ENCODE peak calls at places on chromosomes 4 and X, in six cellular contexts. L, O, A, G, N and I are unnamed samples.
A peak's percentile ranks its signal among the peaks of the same experiment; 100 is the strongest.

GRCh38 chrX:132652871-132653270 is 164.0 kb upstream of the MBNL3 start:
- DNase-seq in L (no peak), O (no peak), A (no peak), G (no peak), N (no peak), I (no peak)

GRCh38 chrX:41086627-41086932 is 1.3 kb downstream of the USP9X start:
- DNase-seq in L (no peak), O (no peak), A (no peak), G (no peak), N (peak; percentile 7), I (no peak)

GRCh38 chr4:184649971-184650855 is 675 bp downstream of the PRIMPOL start:
- DNase-seq in L (no peak), O (peak; percentile 32), A (no peak), G (no peak), N (peak; percentile 14), I (peak; percentile 63)

GRCh38 chr4:163111588-163111987 is 55.1 kb downstream of the NAF1 start:
- DNase-seq in L (no peak), O (no peak), A (no peak), G (no peak), N (peak; percentile 8), I (peak; percentile 31)

GRCh38 chr4:153040677-153041076 is 104.6 kb downstream of the FHDC1 start:
- DNase-seq in L (no peak), O (no peak), A (no peak), G (no peak), N (no peak), I (no peak)

GRCh38 chrX:27078371-27078770 is 384.8 kb downstream of the PPP4R3C start:
- DNase-seq in L (no peak), O (no peak), A (no peak), G (no peak), N (no peak), I (no peak)

GRCh38 chrX:134004038-134004437 is 18.6 kb upstream of the GPC3 start:
- DNase-seq in L (no peak), O (no peak), A (no peak), G (no peak), N (peak; percentile 25), I (peak; percentile 70)

GRCh38 chr4:128721896-128722295 is 87.6 kb upstream of the JADE1 start:
- DNase-seq in L (no peak), O (no peak), A (no peak), G (no peak), N (no peak), I (no peak)

GRCh38 chr4:150875367-150875766 is 139.7 kb downstream of the LRBA start:
- DNase-seq in L (no peak), O (no peak), A (no peak), G (no peak), N (no peak), I (no peak)

GRCh38 chrX:39928704-39929439 is 168.9 kb downstream of the BCOR start:
- DNase-seq in L (no peak), O (no peak), A (no peak), G (no peak), N (peak; percentile 66), I (no peak)

GRCh38 chr4:113407409-113407808 is 354.1 kb downstream of the CAMK2D start:
- DNase-seq in L (no peak), O (no peak), A (no peak), G (no peak), N (no peak), I (no peak)

GRCh38 chr4:142373610-142374009 is 472.5 kb downstream of the INPP4B start:
- DNase-seq in L (no peak), O (no peak), A (no peak), G (no peak), N (peak; percentile 85), I (peak; percentile 59)

GRCh38 chr4:142377345-142378091 is 468.6 kb downstream of the INPP4B start:
- DNase-seq in L (no peak), O (no peak), A (no peak), G (no peak), N (no peak), I (no peak)

GRCh38 chr4:142376204-142376603 is 469.9 kb downstream of the INPP4B start:
- DNase-seq in L (no peak), O (no peak), A (no peak), G (no peak), N (no peak), I (no peak)

GRCh38 chr4:142369141-142369540 is 477.0 kb downstream of the INPP4B start:
- DNase-seq in L (no peak), O (no peak), A (no peak), G (no peak), N (no peak), I (no peak)

GRCh38 chr4:142372570-142373300 is 473.4 kb downstream of the INPP4B start:
- DNase-seq in L (no peak), O (no peak), A (no peak), G (no peak), N (peak; percentile 7), I (no peak)
- TF ChIP-seq CTCF in L (no peak), O (no peak), A (no peak), G (no peak), N (no peak), I (no peak)

GRCh38 chr4:8021796-8022195 is 82.1 kb upstream of the AFAP1 start:
- DNase-seq in L (no peak), O (no peak), A (no peak), G (no peak), N (peak; percentile 6), I (no peak)
- TF ChIP-seq CTCF in L (no peak), O (no peak), A (no peak), G (peak; percentile 29), N (peak; percentile 26), I (no peak)

DNA sequence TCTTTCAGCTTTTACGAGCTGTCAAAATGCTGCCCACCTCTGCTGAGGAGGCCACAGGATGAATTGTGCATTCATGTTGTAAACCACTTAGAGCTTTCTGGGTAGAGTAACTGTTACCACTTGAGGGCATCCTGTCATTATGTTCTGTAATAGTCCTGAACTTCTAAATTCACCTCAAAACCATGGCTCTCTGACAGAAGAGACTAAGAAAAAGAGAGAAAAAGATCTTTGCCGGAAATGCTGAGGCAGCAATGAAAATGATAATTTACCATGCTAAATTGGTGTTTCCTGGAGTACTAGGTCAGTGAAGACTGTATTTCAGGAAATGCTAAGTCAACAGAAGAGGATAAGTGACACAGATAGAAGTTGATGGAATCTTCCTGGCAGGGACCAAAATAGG is 942.3 kb upstream of the SLIT2 start:
- DNase-seq in L (no peak), O (no peak), A (no peak), G (no peak), N (peak; percentile 52), I (peak; percentile 75)
- TF ChIP-seq CTCF in L (no peak), O (no peak), A (peak; percentile 16), G (peak; percentile 15), N (peak; percentile 60), I (peak; percentile 49)

DNA sequence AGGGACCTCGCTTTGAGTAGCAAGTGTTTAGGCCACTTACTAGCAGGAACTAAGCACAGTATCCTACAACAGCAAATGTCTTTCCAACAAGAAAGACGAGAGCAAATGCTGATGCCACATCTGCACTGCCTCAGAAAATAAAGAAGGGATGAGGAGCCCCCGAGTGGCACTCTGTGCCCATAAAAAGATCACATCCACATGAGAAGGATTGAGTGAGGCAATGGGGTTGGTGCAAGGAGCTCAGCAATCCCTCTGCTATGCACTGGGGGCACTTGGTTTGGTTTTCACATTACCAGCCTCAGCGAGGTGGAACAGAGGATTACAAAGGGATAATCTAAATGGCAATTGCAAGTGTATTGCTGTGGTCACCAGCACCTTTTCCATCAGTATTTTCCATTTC is 252.8 kb upstream of the SLC7A11 start:
- DNase-seq in L (no peak), O (no peak), A (peak; percentile 56), G (peak; percentile 13), N (peak; percentile 48), I (peak; percentile 10)
- TF ChIP-seq CTCF in L (no peak), O (no peak), A (peak; percentile 70), G (peak; percentile 37), N (peak; percentile 51), I (no peak)

GRCh38 chr4:139692300-139693012 is 26.8 kb downstream of the MGST2 start:
- DNase-seq in L (peak; percentile 29), O (no peak), A (no peak), G (no peak), N (no peak), I (no peak)
- TF ChIP-seq CTCF in L (no peak), O (no peak), A (peak; percentile 60), G (peak; percentile 25), N (no peak), I (peak; percentile 5)

GRCh38 chrX:83008415-83008814 is 499.7 kb upstream of the POU3F4 start:
- DNase-seq in L (no peak), O (no peak), A (no peak), G (no peak), N (peak; percentile 51), I (peak; percentile 1)
- TF ChIP-seq CTCF in L (peak; percentile 36), O (no peak), A (peak; percentile 29), G (peak; percentile 46), N (peak; percentile 69), I (peak; percentile 44)

GRCh38 chr4:183504064-183504929 is 561 bp upstream of the ING2 start:
- DNase-seq in L (peak; percentile 95), O (peak; percentile 99), A (peak; percentile 99), G (peak; percentile 83), N (peak; percentile 95), I (peak; percentile 95)
- TF ChIP-seq CTCF in L (no peak), O (peak; percentile 23), A (peak; percentile 1), G (no peak), N (no peak), I (peak; percentile 3)